ENCODE peak calls at places on chromosome 20, in five cellular contexts. N is EL; H is CD8-positive, alpha-beta T cell; S is lower lobe of right lung; P is BJ. R is an unnamed sample.

GRCh38 chr20:50189681-50190250 is 864 bp upstream of the CEBPB start:
- DNase-seq in P (no peak), N (no peak), H (no peak), S (peak), R (no peak)

GRCh38 chr20:7940341-7940740 is at the start of gene HAO1:
- DNase-seq in H (no peak), P (no peak), N (no peak), S (no peak), R (no peak)

GRCh38 chr20:8547035-8547649 is 415.1 kb downstream of the PLCB1 start:
- DNase-seq in H (no peak), P (no peak), S (no peak), N (peak), R (no peak)

GRCh38 chr20:61499859-61500258 is 247.8 kb downstream of the CDH4 start:
- DNase-seq in S (no peak), H (no peak), P (no peak), N (peak), R (no peak)

GRCh38 chr20:3964719-3965118 is 50.6 kb downstream of the RNF24 start:
- DNase-seq in S (no peak), N (no peak), P (no peak), H (no peak), R (no peak)

GRCh38 chr20:49866051-49866450 is 49.3 kb downstream of the SPATA2 start:
- DNase-seq in P (peak), H (no peak), S (no peak), N (peak), R (peak)

GRCh38 chr20:60867589-60867988 is 384.5 kb upstream of the CDH4 start:
- DNase-seq in H (no peak), P (no peak), N (no peak), S (no peak), R (no peak)

GRCh38 chr20:62631336-62632317 is 10.7 kb upstream of the SLCO4A1 start:
- DNase-seq in P (no peak), S (no peak), H (no peak), N (no peak), R (no peak)

GRCh38 chr20:17971571-17972013 is 2.8 kb downstream of the MGME1 start:
- DNase-seq in N (peak), S (no peak), H (no peak), P (no peak), R (no peak)